ENCODE peak calls at places on chromosomes 11 and 22, in eight cellular contexts. J, F, S, T, W, Z, P and R are unnamed samples.

GRCh38 chr22:44975444-44976262 is 34.2 kb downstream of the PHF21B start:
- DNase-seq in J (peak), F (peak), S (peak), T (peak), W (peak), Z (peak), P (peak), R (peak)

GRCh38 chr11:58509730-58510129 is 1.8 kb upstream of the OR5B21 start:
- DNase-seq in J (no peak), F (no peak), S (no peak), T (no peak), W (no peak), Z (no peak), P (no peak), R (no peak)

GRCh38 chr11:94049351-94049750 is 28.2 kb downstream of the HEPHL1 start:
- DNase-seq in J (no peak), F (peak), S (no peak), T (no peak), W (no peak), Z (no peak), P (no peak), R (no peak)

GRCh38 chr22:24954114-24954463 is 1.6 kb downstream of the KIAA1671 start:
- DNase-seq in J (no peak), F (no peak), S (no peak), T (no peak), W (peak), Z (no peak), P (no peak), R (no peak)

GRCh38 chr11:75352417-75353206 is 1.2 kb upstream of the ARRB1 start:
- DNase-seq in J (no peak), F (no peak), S (no peak), T (peak), W (peak), Z (no peak), P (peak), R (no peak)

GRCh38 chr11:110349109-110349996 is 52.9 kb upstream of the RDX start:
- DNase-seq in J (no peak), F (no peak), S (no peak), T (peak), W (no peak), Z (no peak), P (no peak), R (peak)

GRCh38 chr22:32987081-32987631 is 71.0 kb downstream of the SYN3 start:
- DNase-seq in J (peak), F (peak), S (no peak), T (no peak), W (no peak), Z (no peak), P (no peak), R (peak)

GRCh38 chr22:24845036-24845918 is 39.3 kb downstream of the SGSM1 start:
- DNase-seq in J (peak), F (peak), S (no peak), T (no peak), W (peak), Z (no peak), P (peak), R (peak)

GRCh38 chr22:35631597-35631996 is 14.5 kb upstream of the MB start:
- DNase-seq in J (peak), F (peak), S (peak), T (no peak), W (no peak), Z (no peak), P (peak), R (no peak)

GRCh38 chr11:133993921-133994320 is 37.2 kb upstream of the IGSF9B start:
- DNase-seq in J (no peak), F (no peak), S (no peak), T (no peak), W (no peak), Z (no peak), P (no peak), R (no peak)

GRCh38 chr11:63694518-63694917 is 13.2 kb downstream of the RTN3 start:
- DNase-seq in J (no peak), F (no peak), S (no peak), T (no peak), W (no peak), Z (no peak), P (no peak), R (no peak)

GRCh38 chr11:108204376-108204775 is 18.1 kb downstream of the NPAT start:
- DNase-seq in J (no peak), F (no peak), S (no peak), T (no peak), W (no peak), Z (no peak), P (no peak), R (no peak)

GRCh38 chr11:48064306-48064705 is 83.9 kb downstream of the PTPRJ start:
- DNase-seq in J (peak), F (no peak), S (no peak), T (no peak), W (peak), Z (no peak), P (no peak), R (peak)

GRCh38 chr22:40727607-40728325 is 48.5 kb downstream of the MCHR1 start:
- DNase-seq in J (no peak), F (no peak), S (no peak), T (no peak), W (peak), Z (no peak), P (no peak), R (no peak)

GRCh38 chr11:75386912-75387311 is 12.4 kb upstream of the RPS3 start:
- DNase-seq in J (no peak), F (no peak), S (no peak), T (no peak), W (no peak), Z (no peak), P (no peak), R (no peak)

GRCh38 chr22:19984201-19984753 is 32.3 kb downstream of the ARVCF start:
- DNase-seq in J (peak), F (peak), S (no peak), T (no peak), W (peak), Z (no peak), P (peak), R (peak)

GRCh38 chr11:124071622-124071948 is 30.5 kb upstream of the OR10G7 start:
- DNase-seq in J (no peak), F (no peak), S (no peak), T (no peak), W (no peak), Z (no peak), P (no peak), R (no peak)

GRCh38 chr22:43925433-43926348 is 2.1 kb downstream of the PNPLA3 start:
- DNase-seq in J (no peak), F (peak), S (no peak), T (no peak), W (peak), Z (peak), P (no peak), R (peak)

GRCh38 chr11:133678211-133678610 is 145.9 kb upstream of the OPCML start:
- DNase-seq in J (no peak), F (no peak), S (no peak), T (no peak), W (no peak), Z (no peak), P (no peak), R (no peak)

GRCh38 chr11:623999-624704 is 603 bp downstream of the CDHR5 start:
- DNase-seq in J (no peak), F (peak), S (no peak), T (no peak), W (no peak), Z (no peak), P (peak), R (peak)

GRCh38 chr11:30487200-30487898 is 98.8 kb downstream of the MPPED2 start:
- DNase-seq in J (no peak), F (peak), S (no peak), T (no peak), W (peak), Z (peak), P (peak), R (peak)

GRCh38 chr22:37121887-37122591 is 12.5 kb upstream of the TMPRSS6 start:
- DNase-seq in J (peak), F (peak), S (no peak), T (peak), W (peak), Z (peak), P (peak), R (peak)

GRCh38 chr11:117090111-117090706 is 8.0 kb downstream of the SIK3 start:
- DNase-seq in J (no peak), F (peak), S (no peak), T (no peak), W (no peak), Z (no peak), P (no peak), R (no peak)

GRCh38 chr11:101929516-101929915 is 13.2 kb upstream of the ANGPTL5 start:
- DNase-seq in J (no peak), F (no peak), S (no peak), T (no peak), W (no peak), Z (no peak), P (no peak), R (no peak)

GRCh38 chr11:128886401-128887119 is 4.6 kb upstream of the KCNJ5 start:
- DNase-seq in J (no peak), F (peak), S (no peak), T (peak), W (no peak), Z (no peak), P (no peak), R (no peak)

GRCh38 chr11:3163241-3163981 is 1.7 kb downstream of the OSBPL5 start:
- DNase-seq in J (no peak), F (no peak), S (peak), T (no peak), W (no peak), Z (no peak), P (peak), R (no peak)

GRCh38 chr11:121581607-121582006 is 128.8 kb upstream of the SORL1-AS1 start:
- DNase-seq in J (no peak), F (no peak), S (no peak), T (no peak), W (no peak), Z (no peak), P (no peak), R (no peak)